ENCODE peak calls at places on chromosome 4, in seven cellular contexts. M is suprapubic skin, O is sigmoid colon, T is body of pancreas, Y is ovary, J is tibial nerve, F is IMR-90. E is an unnamed sample.
A peak's percentile ranks its signal among the peaks of the same experiment; 100 is the strongest.

GRCh38 chr4:105283501-105283900 is 136.8 kb downstream of the TET2 start:
- DNase-seq in Y (no peak), T (no peak), J (no peak), F (peak; percentile 4), O (no peak), M (no peak), E (no peak)

GRCh38 chr4:41977709-41978108 is 3.8 kb upstream of the DCAF4L1 start:
- DNase-seq in F (peak; percentile 57), O (no peak), Y (no peak), T (no peak), J (no peak), M (no peak), E (no peak)

GRCh38 chr4:184958839-184959238 is 59.5 kb upstream of the HELT start:
- DNase-seq in Y (no peak), F (no peak), J (no peak), O (no peak), M (no peak), T (no peak), E (no peak)

GRCh38 chr4:136036744-136037143 is 1495.5 kb downstream of the PCDH18 start:
- DNase-seq in O (no peak), J (no peak), T (no peak), Y (no peak), F (peak; percentile 63), M (no peak), E (no peak)

GRCh38 chr4:4327652-4328121 is 37.6 kb downstream of the ZBTB49 start:
- DNase-seq in J (no peak), F (no peak), Y (no peak), O (peak; percentile 66), M (no peak), T (no peak), E (no peak)

GRCh38 chr4:123746981-123747380 is 350.4 kb downstream of the SPRY1 start:
- DNase-seq in J (no peak), T (no peak), F (no peak), M (no peak), O (no peak), Y (no peak), E (no peak)

GRCh38 chr4:166165829-166166420 is 292.9 kb downstream of the TLL1 start:
- DNase-seq in Y (no peak), O (no peak), T (no peak), F (peak; percentile 68), M (no peak), J (peak; percentile 12), E (peak; percentile 2)

GRCh38 chr4:40349561-40350198 is 14.5 kb downstream of the CHRNA9 start:
- DNase-seq in F (peak; percentile 20), M (no peak), J (no peak), Y (no peak), O (no peak), T (no peak), E (no peak)

GRCh38 chr4:8222609-8223391 is 23.7 kb downstream of the SH3TC1 start:
- DNase-seq in F (no peak), Y (no peak), J (no peak), O (no peak), T (no peak), M (no peak), E (no peak)

GRCh38 chr4:94595880-94596483 is 144.2 kb downstream of the PDLIM5 start:
- DNase-seq in O (no peak), T (no peak), Y (no peak), M (no peak), F (peak; percentile 74), J (no peak), E (no peak)

GRCh38 chr4:74628808-74629616 is 165.3 kb downstream of the BTC start:
- DNase-seq in Y (no peak), F (peak; percentile 26), M (no peak), O (no peak), J (no peak), T (no peak), E (no peak)

GRCh38 chr4:76748649-76749048 is 149.3 kb downstream of the SOWAHB start:
- DNase-seq in Y (no peak), F (peak; percentile 41), J (peak; percentile 55), T (peak; percentile 54), M (no peak), O (no peak), E (peak; percentile 29)

GRCh38 chr4:71304289-71304850 is 34.5 kb upstream of the SLC4A4 start:
- DNase-seq in T (no peak), O (no peak), Y (no peak), F (no peak), M (no peak), J (no peak), E (no peak)

GRCh38 chr4:64156253-64156652 is 253.0 kb downstream of the TECRL start:
- DNase-seq in M (no peak), Y (no peak), T (no peak), O (no peak), F (no peak), J (no peak), E (no peak)

GRCh38 chr4:74660866-74661265 is 133.5 kb downstream of the BTC start:
- DNase-seq in O (no peak), T (no peak), Y (no peak), M (no peak), J (no peak), F (no peak), E (no peak)

GRCh38 chr4:95409127-95409526 is 139.6 kb downstream of the UNC5C start:
- DNase-seq in J (no peak), O (no peak), M (no peak), Y (no peak), T (no peak), F (peak; percentile 18), E (no peak)

GRCh38 chr4:113103556-113103955 is 54.1 kb downstream of the ANK2 start:
- DNase-seq in J (no peak), M (no peak), T (no peak), O (no peak), F (no peak), Y (no peak), E (no peak)

GRCh38 chr4:37982736-37983135 is 22.5 kb downstream of the PTTG2 start:
- DNase-seq in F (no peak), Y (no peak), J (no peak), O (no peak), T (no peak), M (no peak), E (no peak)
- H3K4me1 ChIP-seq in F (peaks cover 10% of the 10 kb centered on the region), Y (peaks cover 7% of the 10 kb centered on the region), J (no peaks in the 10 kb centered on the region), O (peaks cover 84% of the 10 kb centered on the region), T (peaks cover 39% of the 10 kb centered on the region), M (peaks cover 15% of the 10 kb centered on the region), E (peaks cover 74% of the 10 kb centered on the region)

GRCh38 chr4:6824071-6824470 is 41.5 kb downstream of the KIAA0232 start:
- DNase-seq in T (no peak), M (no peak), F (peak; percentile 62), O (no peak), Y (no peak), J (no peak), E (no peak)

GRCh38 chr4:6824772-6825402 is 42.4 kb downstream of the KIAA0232 start:
- DNase-seq in J (no peak), O (no peak), M (no peak), Y (no peak), F (peak; percentile 42), T (no peak), E (no peak)

GRCh38 chr4:6825403-6825802 is 42.9 kb downstream of the KIAA0232 start:
- DNase-seq in Y (no peak), F (no peak), M (no peak), J (no peak), O (no peak), T (no peak), E (no peak)

GRCh38 chr4:6829077-6829476 is 46.5 kb downstream of the KIAA0232 start:
- DNase-seq in O (no peak), Y (no peak), T (no peak), F (no peak), M (no peak), J (no peak), E (no peak)

DNA sequence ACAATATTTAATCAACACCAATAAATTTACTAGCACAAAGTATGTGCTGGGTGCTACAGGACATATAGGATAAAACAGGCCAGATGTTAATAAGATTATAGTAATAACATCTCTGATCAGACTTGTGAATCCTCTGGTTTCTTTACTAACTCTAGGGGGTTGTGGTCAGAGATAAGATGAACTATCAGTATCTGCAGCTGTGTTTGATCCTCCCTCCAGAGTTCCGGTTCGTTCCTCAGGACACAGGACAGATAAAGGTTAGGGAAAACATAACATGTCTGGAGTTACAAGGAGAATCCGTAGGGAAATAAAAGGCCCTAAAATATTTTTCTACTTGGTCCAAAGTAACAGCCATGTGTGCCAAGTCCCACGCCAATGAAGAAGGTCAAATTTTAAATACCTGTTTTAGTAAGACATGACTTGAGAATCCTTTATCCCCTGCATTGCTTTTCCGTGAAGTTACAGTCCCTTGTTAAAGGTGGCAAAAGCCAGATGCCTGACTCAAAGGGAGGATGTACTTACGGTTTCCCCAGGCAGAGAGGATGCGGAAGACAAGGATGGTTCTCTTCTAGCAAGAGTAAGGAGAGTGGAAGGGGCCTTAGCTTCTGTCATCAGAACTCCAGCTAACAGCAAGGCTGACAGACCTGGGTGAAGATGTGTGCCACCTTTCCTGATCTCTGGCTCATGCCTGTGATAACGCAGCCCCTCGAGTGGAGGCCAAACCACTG is 44.4 kb downstream of the KIAA0232 start:
- DNase-seq in T (no peak), Y (no peak), M (no peak), O (no peak), F (no peak), J (no peak), E (no peak)
- TF ChIP-seq POLR2A in T (no peak), Y (no peak), M (no peak), O (no peak), F (no peak), J (no peak), E (no peak)

GRCh38 chr4:30948653-30949052 is 228.5 kb downstream of the PCDH7 start:
- DNase-seq in F (peak; percentile 58), O (no peak), Y (no peak), T (no peak), M (no peak), J (no peak), E (no peak)
- H3K27ac ChIP-seq in F (no peak overlapping the region), O (no peak overlapping the region), Y (no peak overlapping the region), T (no peak overlapping the region), M (no peak overlapping the region), J (no peak overlapping the region), E (no peak overlapping the region)

DNA sequence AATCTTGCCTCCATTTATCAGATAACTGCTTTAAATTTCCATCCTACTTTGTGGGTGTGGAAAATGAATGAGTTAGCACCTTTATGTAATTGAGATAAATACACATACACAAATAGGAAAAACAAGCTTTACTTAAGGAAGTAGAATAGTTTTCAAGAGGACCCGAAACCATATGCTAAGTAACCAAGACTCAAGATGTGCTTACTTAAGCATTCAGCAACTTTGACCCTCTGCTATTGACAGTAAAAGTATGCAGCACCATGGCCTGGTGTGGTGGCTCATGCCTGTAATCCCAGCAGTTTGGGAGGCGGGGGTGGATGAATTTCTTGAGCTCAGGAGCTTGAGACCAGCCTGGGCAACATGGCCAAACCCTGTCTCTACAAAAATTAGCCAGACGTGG is 29.9 kb downstream of the RNF175 start:
- DNase-seq in O (no peak), Y (no peak), F (no peak), M (no peak), J (no peak), T (no peak), E (no peak)
- H3K4me1 ChIP-seq in O (no peaks in the 10 kb centered on the region), Y (no peaks in the 10 kb centered on the region), F (no peaks in the 10 kb centered on the region), M (no peaks in the 10 kb centered on the region), J (no peaks in the 10 kb centered on the region), T (no peaks in the 10 kb centered on the region), E (no peaks in the 10 kb centered on the region)

E was measured in thyroid gland.